ENCODE peak calls at places on chromosome 22, in four cellular contexts. One of them, this sample, is unnamed.
A peak's percentile ranks its signal among the peaks of the same experiment; 100 is the strongest.

GRCh38 chr22:25110596-25110845 is 89.1 kb upstream of the CRYBB3 start:
- DNase-seq in mucosa of descending colon: no peak
- DNase-seq in heart right ventricle: no peak
- DNase-seq in SIG-M5: no peak
- DNase-seq in this sample: no peak

GRCh38 chr22:27489265-27489675 is 312.3 kb downstream of the MN1 start:
- DNase-seq in mucosa of descending colon: peak; percentile 91
- DNase-seq in heart right ventricle: no peak
- DNase-seq in SIG-M5: no peak
- DNase-seq in this sample: peak; percentile 51

GRCh38 chr22:29152381-29153138 is 53.1 kb upstream of the EMID1 start:
- DNase-seq in mucosa of descending colon: peak; percentile 34
- DNase-seq in heart right ventricle: peak; percentile 34
- DNase-seq in SIG-M5: no peak
- DNase-seq in this sample: peak; percentile 34

GRCh38 chr22:16955081-16955480 is 52.9 kb downstream of the GAB4 start:
- DNase-seq in mucosa of descending colon: no peak
- DNase-seq in heart right ventricle: no peak
- DNase-seq in SIG-M5: no peak
- DNase-seq in this sample: no peak

GRCh38 chr22:40668611-40669390 is 10.5 kb upstream of the MCHR1 start:
- DNase-seq in mucosa of descending colon: no peak
- DNase-seq in heart right ventricle: no peak
- DNase-seq in SIG-M5: no peak
- DNase-seq in this sample: peak; percentile 95

GRCh38 chr22:33474587-33474986 is 416.4 kb upstream of the SYN3 start:
- DNase-seq in mucosa of descending colon: no peak
- DNase-seq in heart right ventricle: no peak
- DNase-seq in SIG-M5: no peak
- DNase-seq in this sample: no peak

GRCh38 chr22:49977578-49977977 is 17.0 kb downstream of the PIM3 start:
- DNase-seq in mucosa of descending colon: no peak
- DNase-seq in heart right ventricle: no peak
- DNase-seq in SIG-M5: no peak
- DNase-seq in this sample: no peak

GRCh38 chr22:41831383-41831782 is 1.5 kb upstream of the SREBF2 start:
- DNase-seq in mucosa of descending colon: no peak
- DNase-seq in heart right ventricle: no peak
- DNase-seq in SIG-M5: no peak
- DNase-seq in this sample: peak; percentile 26

GRCh38 chr22:45105281-45105700 is 58.4 kb upstream of the NUP50 start:
- DNase-seq in mucosa of descending colon: peak; percentile 15
- DNase-seq in heart right ventricle: no peak
- DNase-seq in SIG-M5: no peak
- DNase-seq in this sample: peak; percentile 99

GRCh38 chr22:11598492-11599440 is 3929.2 kb upstream of the OR11H1 start:
- DNase-seq in mucosa of descending colon: no peak
- DNase-seq in heart right ventricle: no peak
- DNase-seq in SIG-M5: no peak
- DNase-seq in this sample: no peak

GRCh38 chr22:41917906-41918791 is 3.3 kb upstream of the SHISA8 start:
- DNase-seq in mucosa of descending colon: peak; percentile 68
- DNase-seq in heart right ventricle: peak; percentile 62
- DNase-seq in SIG-M5: no peak
- DNase-seq in this sample: peak; percentile 68

GRCh38 chr22:44697423-44698179 is 4.4 kb upstream of the PRR5 start:
- DNase-seq in mucosa of descending colon: peak; percentile 93
- DNase-seq in heart right ventricle: peak; percentile 84
- DNase-seq in SIG-M5: no peak
- DNase-seq in this sample: peak; percentile 78

GRCh38 chr22:24146190-24146616 is 35.1 kb upstream of the SUSD2 start:
- DNase-seq in mucosa of descending colon: peak; percentile 80
- DNase-seq in heart right ventricle: no peak
- DNase-seq in SIG-M5: peak; percentile 52
- DNase-seq in this sample: peak; percentile 72

GRCh38 chr22:28155808-28156207 is 236.8 kb upstream of the PITPNB start:
- DNase-seq in mucosa of descending colon: no peak
- DNase-seq in heart right ventricle: no peak
- DNase-seq in SIG-M5: no peak
- DNase-seq in this sample: peak; percentile 62

GRCh38 chr22:38432264-38432663 is 22.7 kb downstream of the KCNJ4 start:
- DNase-seq in mucosa of descending colon: no peak
- DNase-seq in heart right ventricle: no peak
- DNase-seq in SIG-M5: no peak
- DNase-seq in this sample: no peak

GRCh38 chr22:36732609-36733008 is 29.1 kb upstream of the CACNG2 start:
- DNase-seq in mucosa of descending colon: no peak
- DNase-seq in heart right ventricle: no peak
- DNase-seq in SIG-M5: no peak
- DNase-seq in this sample: no peak

GRCh38 chr22:37487129-37487528 is 945 bp upstream of the MFNG start:
- DNase-seq in mucosa of descending colon: no peak
- DNase-seq in heart right ventricle: no peak
- DNase-seq in SIG-M5: no peak
- DNase-seq in this sample: no peak